ENCODE peak calls at places on chromosomes 7 and 10, in five cellular contexts. One of them, this sample, is unnamed.

GRCh38 chr7:89238156-89238555 is 442.6 kb upstream of the TEX47 start:
- DNase-seq in Caco-2: no peak
- DNase-seq in tibial artery: no peak
- DNase-seq in psoas muscle: no peak
- DNase-seq in CD8-positive, alpha-beta memory T cell: no peak
- DNase-seq in this sample: no peak

GRCh38 chr10:77159538-77160110 is 478.0 kb downstream of the KCNMA1 start:
- DNase-seq in tibial artery: no peak
- DNase-seq in Caco-2: no peak
- DNase-seq in CD8-positive, alpha-beta memory T cell: no peak
- DNase-seq in psoas muscle: no peak
- DNase-seq in this sample: no peak

GRCh38 chr7:151818674-151819519 is 58.0 kb downstream of the PRKAG2 start:
- DNase-seq in Caco-2: peak; percentile 77
- DNase-seq in psoas muscle: no peak
- DNase-seq in CD8-positive, alpha-beta memory T cell: no peak
- DNase-seq in tibial artery: no peak
- DNase-seq in this sample: no peak

GRCh38 chr10:22158426-22158825 is 59.4 kb downstream of the EBLN1 start:
- DNase-seq in tibial artery: no peak
- DNase-seq in Caco-2: no peak
- DNase-seq in psoas muscle: no peak
- DNase-seq in CD8-positive, alpha-beta memory T cell: no peak
- DNase-seq in this sample: no peak

GRCh38 chr10:79392020-79392398 is 44.7 kb downstream of the PPIF start:
- DNase-seq in psoas muscle: no peak
- DNase-seq in tibial artery: peak; percentile 60
- DNase-seq in Caco-2: no peak
- DNase-seq in CD8-positive, alpha-beta memory T cell: no peak
- DNase-seq in this sample: no peak

GRCh38 chr7:146635200-146636032 is 518.8 kb downstream of the CNTNAP2 start:
- DNase-seq in CD8-positive, alpha-beta memory T cell: no peak
- DNase-seq in psoas muscle: no peak
- DNase-seq in tibial artery: no peak
- DNase-seq in Caco-2: no peak
- DNase-seq in this sample: no peak

GRCh38 chr10:19412531-19412930 is 363.9 kb downstream of the MALRD1 start:
- DNase-seq in Caco-2: peak; percentile 30
- DNase-seq in tibial artery: no peak
- DNase-seq in psoas muscle: no peak
- DNase-seq in CD8-positive, alpha-beta memory T cell: no peak
- DNase-seq in this sample: no peak

GRCh38 chr7:117791877-117792780 is 81.1 kb downstream of the CTTNBP2 start:
- DNase-seq in Caco-2: no peak
- DNase-seq in CD8-positive, alpha-beta memory T cell: no peak
- DNase-seq in tibial artery: no peak
- DNase-seq in psoas muscle: no peak
- DNase-seq in this sample: no peak

GRCh38 chr7:47954231-47954911 is 6.1 kb upstream of the PKD1L1 start:
- DNase-seq in tibial artery: no peak
- DNase-seq in CD8-positive, alpha-beta memory T cell: no peak
- DNase-seq in psoas muscle: no peak
- DNase-seq in Caco-2: no peak
- DNase-seq in this sample: no peak

GRCh38 chr10:132165416-132165980 is 21.2 kb upstream of the DPYSL4 start:
- DNase-seq in CD8-positive, alpha-beta memory T cell: no peak
- DNase-seq in Caco-2: no peak
- DNase-seq in tibial artery: no peak
- DNase-seq in psoas muscle: peak; percentile 6
- DNase-seq in this sample: peak; percentile 38

GRCh38 chr7:303884-304573 is 14.1 kb downstream of the FOXL3 start:
- DNase-seq in Caco-2: no peak
- DNase-seq in CD8-positive, alpha-beta memory T cell: no peak
- DNase-seq in psoas muscle: no peak
- DNase-seq in tibial artery: peak; percentile 51
- DNase-seq in this sample: no peak

GRCh38 chr7:27155816-27156507 is 513 bp downstream of the HOXA7 start:
- DNase-seq in Caco-2: peak; percentile 73
- DNase-seq in psoas muscle: peak; percentile 54
- DNase-seq in CD8-positive, alpha-beta memory T cell: no peak
- DNase-seq in tibial artery: peak; percentile 77
- DNase-seq in this sample: no peak

GRCh38 chr7:109964780-109965179 is 1126.1 kb upstream of the LRRN3 start:
- DNase-seq in Caco-2: no peak
- DNase-seq in psoas muscle: no peak
- DNase-seq in tibial artery: no peak
- DNase-seq in CD8-positive, alpha-beta memory T cell: no peak
- DNase-seq in this sample: no peak

GRCh38 chr7:26155531-26156375 is 3.8 kb downstream of the NFE2L3 start:
- DNase-seq in Caco-2: no peak
- DNase-seq in psoas muscle: no peak
- DNase-seq in tibial artery: no peak
- DNase-seq in CD8-positive, alpha-beta memory T cell: no peak
- DNase-seq in this sample: no peak

GRCh38 chr7:120867932-120868331 is 10.0 kb upstream of the TSPAN12 start:
- DNase-seq in CD8-positive, alpha-beta memory T cell: no peak
- DNase-seq in Caco-2: no peak
- DNase-seq in psoas muscle: no peak
- DNase-seq in tibial artery: no peak
- DNase-seq in this sample: no peak

GRCh38 chr7:93985101-93985500 is 19.1 kb downstream of the BET1 start:
- DNase-seq in tibial artery: no peak
- DNase-seq in Caco-2: no peak
- DNase-seq in psoas muscle: no peak
- DNase-seq in CD8-positive, alpha-beta memory T cell: no peak
- DNase-seq in this sample: no peak

GRCh38 chr10:27143686-27144085 is 10.5 kb downstream of the YME1L1 start:
- DNase-seq in Caco-2: no peak
- DNase-seq in CD8-positive, alpha-beta memory T cell: no peak
- DNase-seq in tibial artery: no peak
- DNase-seq in psoas muscle: no peak
- DNase-seq in this sample: no peak

GRCh38 chr7:128915271-128915819 is 4.8 kb upstream of the KCP start:
- DNase-seq in tibial artery: peak; percentile 47
- DNase-seq in psoas muscle: no peak
- DNase-seq in CD8-positive, alpha-beta memory T cell: no peak
- DNase-seq in Caco-2: no peak
- DNase-seq in this sample: no peak
- H3K4me3 ChIP-seq in tibial artery: peak overlapping the region; percentile 28
- H3K4me3 ChIP-seq in psoas muscle: peak overlapping the region; percentile 36
- H3K4me3 ChIP-seq in CD8-positive, alpha-beta memory T cell: no peak overlapping the region
- H3K4me3 ChIP-seq in Caco-2: no peak overlapping the region
- H3K4me3 ChIP-seq in this sample: no peak overlapping the region

GRCh38 chr10:122877264-122877663 is 2.1 kb downstream of the FAM24B start:
- DNase-seq in psoas muscle: no peak
- DNase-seq in CD8-positive, alpha-beta memory T cell: no peak
- DNase-seq in Caco-2: no peak
- DNase-seq in tibial artery: no peak
- DNase-seq in this sample: no peak
- H3K4me3 ChIP-seq in psoas muscle: no peak overlapping the region
- H3K4me3 ChIP-seq in CD8-positive, alpha-beta memory T cell: no peak overlapping the region
- H3K4me3 ChIP-seq in Caco-2: no peak overlapping the region
- H3K4me3 ChIP-seq in tibial artery: no peak overlapping the region
- H3K4me3 ChIP-seq in this sample: no peak overlapping the region

GRCh38 chr10:102712843-102713242 is 1.4 kb downstream of the ARL3 start:
- DNase-seq in Caco-2: no peak
- DNase-seq in psoas muscle: no peak
- DNase-seq in CD8-positive, alpha-beta memory T cell: no peak
- DNase-seq in tibial artery: no peak
- DNase-seq in this sample: no peak
- H3K4me3 ChIP-seq in Caco-2: peak overlapping the region; percentile 85
- H3K4me3 ChIP-seq in psoas muscle: peak overlapping the region; percentile 85
- H3K4me3 ChIP-seq in CD8-positive, alpha-beta memory T cell: peak overlapping the region; percentile 93
- H3K4me3 ChIP-seq in tibial artery: peak overlapping the region; percentile 96
- H3K4me3 ChIP-seq in this sample: peak overlapping the region; percentile 95

DNA sequence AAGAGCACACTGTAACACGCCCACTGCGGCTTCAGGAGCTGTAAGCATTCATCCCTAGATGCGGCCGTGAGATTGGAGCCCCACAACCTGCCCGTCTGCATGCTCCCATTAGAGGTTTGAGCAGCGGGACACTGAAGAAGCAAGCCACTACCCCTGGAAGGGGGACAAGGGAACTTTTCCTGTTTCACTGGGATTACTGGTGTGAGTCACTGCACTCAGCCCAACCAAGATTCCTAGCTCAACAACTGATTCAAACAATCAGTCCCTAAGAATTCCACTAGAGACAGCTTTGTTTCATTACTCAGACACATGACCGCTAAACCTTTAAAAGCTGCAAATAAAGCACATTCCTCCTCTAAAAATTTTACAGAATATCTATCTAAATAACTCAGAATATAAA is 69.8 kb downstream of the ORC5 start:
- DNase-seq in tibial artery: no peak
- DNase-seq in Caco-2: no peak
- DNase-seq in psoas muscle: no peak
- DNase-seq in CD8-positive, alpha-beta memory T cell: no peak
- DNase-seq in this sample: no peak
- H3K4me3 ChIP-seq in tibial artery: no peak overlapping the region
- H3K4me3 ChIP-seq in Caco-2: no peak overlapping the region
- H3K4me3 ChIP-seq in psoas muscle: no peak overlapping the region
- H3K4me3 ChIP-seq in CD8-positive, alpha-beta memory T cell: no peak overlapping the region
- H3K4me3 ChIP-seq in this sample: no peak overlapping the region

DNA sequence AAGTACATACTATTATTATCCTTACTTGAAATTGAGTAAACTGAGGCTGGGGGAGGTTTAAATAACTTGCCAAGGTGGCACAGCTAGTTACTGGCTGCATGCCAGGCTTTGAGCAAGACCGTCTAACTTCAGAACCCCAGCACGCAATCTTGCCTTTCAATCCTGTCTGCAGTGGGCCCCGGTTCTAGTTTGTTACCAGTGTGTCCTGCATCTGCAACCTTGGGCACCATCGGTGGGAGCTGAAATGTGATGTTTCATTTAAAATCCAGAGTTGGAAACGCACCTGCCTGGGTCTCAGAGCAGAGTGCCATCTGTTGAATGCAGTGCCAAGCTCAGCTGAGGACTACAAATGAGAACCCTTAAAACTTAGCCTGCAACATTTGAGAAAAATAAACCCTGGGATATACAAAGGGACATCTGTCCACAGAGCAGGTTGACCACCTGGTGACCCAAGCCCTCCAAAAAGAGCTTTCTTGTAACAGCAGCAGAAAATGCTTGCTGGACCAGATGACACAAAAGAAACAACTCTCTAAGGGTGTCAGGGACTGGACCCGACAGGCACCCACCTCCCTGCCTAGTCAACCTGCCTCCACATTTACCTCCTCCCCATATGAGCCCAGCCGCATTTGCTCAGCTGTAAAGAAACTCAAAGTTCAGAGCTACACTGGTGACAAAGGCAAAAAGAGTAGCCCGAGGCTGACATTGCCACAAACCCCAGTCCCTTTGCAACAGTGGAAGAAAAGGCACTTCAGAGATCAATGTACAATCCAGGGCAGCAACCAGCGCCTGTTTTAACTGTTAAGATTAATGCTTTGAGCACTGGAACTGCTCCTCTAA is 1.7 kb downstream of the SH3PXD2A start:
- DNase-seq in tibial artery: peak; percentile 62
- DNase-seq in Caco-2: no peak
- DNase-seq in CD8-positive, alpha-beta memory T cell: no peak
- DNase-seq in psoas muscle: no peak
- DNase-seq in this sample: no peak
- H3K4me3 ChIP-seq in tibial artery: peak overlapping the region; percentile 61
- H3K4me3 ChIP-seq in Caco-2: peak overlapping the region; percentile 51
- H3K4me3 ChIP-seq in CD8-positive, alpha-beta memory T cell: no peak overlapping the region
- H3K4me3 ChIP-seq in psoas muscle: peak overlapping the region; percentile 96
- H3K4me3 ChIP-seq in this sample: peak overlapping the region; percentile 76

GRCh38 chr10:51076442-51076841 is 2.2 kb downstream of the PRKG1 start:
- DNase-seq in Caco-2: no peak
- DNase-seq in CD8-positive, alpha-beta memory T cell: no peak
- DNase-seq in psoas muscle: no peak
- DNase-seq in tibial artery: no peak
- DNase-seq in this sample: no peak
- H3K4me3 ChIP-seq in Caco-2: no peak overlapping the region
- H3K4me3 ChIP-seq in CD8-positive, alpha-beta memory T cell: no peak overlapping the region
- H3K4me3 ChIP-seq in psoas muscle: peak overlapping the region; percentile 85
- H3K4me3 ChIP-seq in tibial artery: peak overlapping the region; percentile 71
- H3K4me3 ChIP-seq in this sample: no peak overlapping the region

GRCh38 chr7:33463131-33463530 is 333.8 kb downstream of the BBS9 start:
- DNase-seq in Caco-2: no peak
- DNase-seq in tibial artery: no peak
- DNase-seq in CD8-positive, alpha-beta memory T cell: no peak
- DNase-seq in psoas muscle: no peak
- DNase-seq in this sample: no peak
- H3K4me3 ChIP-seq in Caco-2: no peak overlapping the region
- H3K4me3 ChIP-seq in tibial artery: no peak overlapping the region
- H3K4me3 ChIP-seq in CD8-positive, alpha-beta memory T cell: no peak overlapping the region
- H3K4me3 ChIP-seq in psoas muscle: no peak overlapping the region
- H3K4me3 ChIP-seq in this sample: no peak overlapping the region